ENCODE peak calls at places on chromosomes 1 and 21, in four cellular contexts. B, D, V and L are unnamed samples.

GRCh38 chr1:234473123-234473522 is 5.9 kb downstream of the TARBP1 start:
- DNase-seq in B (no peak), D (no peak), V (no peak), L (no peak)

GRCh38 chr1:208595745-208596144 is 351.6 kb upstream of the PLXNA2 start:
- DNase-seq in B (no peak), D (no peak), V (no peak), L (no peak)

GRCh38 chr1:93566227-93566626 is 115.4 kb downstream of the BCAR3 start:
- DNase-seq in B (no peak), D (no peak), V (no peak), L (no peak)

GRCh38 chr1:22143065-22143514 is at the start of gene WNT4:
- DNase-seq in B (no peak), D (no peak), V (peak), L (no peak)

GRCh38 chr21:44722701-44723100 is 11.3 kb upstream of the TSPEAR start:
- DNase-seq in B (no peak), D (no peak), V (no peak), L (no peak)

GRCh38 chr1:27957655-27958054 is 2.1 kb upstream of the XKR8 start:
- DNase-seq in B (no peak), D (no peak), V (no peak), L (no peak)

GRCh38 chr1:205528887-205529825 is 24.7 kb downstream of the CDK18 start:
- DNase-seq in B (no peak), D (no peak), V (peak), L (peak)

GRCh38 chr1:3735027-3735682 is 17.1 kb upstream of the CCDC27 start:
- DNase-seq in B (no peak), D (no peak), V (no peak), L (no peak)

GRCh38 chr1:87872189-87872588 is 543.5 kb downstream of the LMO4 start:
- DNase-seq in B (no peak), D (no peak), V (no peak), L (no peak)

GRCh38 chr1:109659145-109659544 is 3.2 kb downstream of the GSTM4 start:
- DNase-seq in B (no peak), D (peak), V (no peak), L (no peak)

GRCh38 chr1:109930252-109930993 is 19.8 kb downstream of the CSF1 start:
- DNase-seq in B (no peak), D (no peak), V (no peak), L (no peak)

GRCh38 chr1:43232071-43232470 is 37.7 kb upstream of the TMEM125 start:
- DNase-seq in B (no peak), D (no peak), V (no peak), L (peak)

GRCh38 chr1:58893257-58893869 is 109.5 kb upstream of the JUN start:
- DNase-seq in B (no peak), D (no peak), V (no peak), L (no peak)

GRCh38 chr1:23434260-23434775 is 9.8 kb upstream of the TCEA3 start:
- DNase-seq in B (no peak), D (no peak), V (no peak), L (no peak)

GRCh38 chr1:182173791-182174190 is 112.3 kb upstream of the ZNF648 start:
- DNase-seq in B (no peak), D (no peak), V (no peak), L (no peak)

GRCh38 chr1:58814251-58815068 is 30.6 kb upstream of the JUN start:
- DNase-seq in B (no peak), D (no peak), V (no peak), L (no peak)

GRCh38 chr1:116586741-116587143 is 15.9 kb upstream of the CD58 start:
- DNase-seq in B (no peak), D (no peak), V (peak), L (no peak)

GRCh38 chr1:194268839-194269238 is 1082.4 kb upstream of the B3GALT2 start:
- DNase-seq in B (no peak), D (no peak), V (no peak), L (no peak)

GRCh38 chr1:26028490-26028980 is 7.0 kb downstream of the EXTL1 start:
- DNase-seq in B (no peak), D (peak), V (no peak), L (no peak)

GRCh38 chr1:111225091-111225490 is 2.4 kb upstream of the CHI3L2 start:
- DNase-seq in B (no peak), D (no peak), V (no peak), L (no peak)

GRCh38 chr1:229636042-229636441 is 10.0 kb downstream of the URB2 start:
- DNase-seq in B (no peak), D (no peak), V (no peak), L (no peak)

GRCh38 chr1:7669559-7670208 is 101.4 kb upstream of the VAMP3 start:
- DNase-seq in B (no peak), D (peak), V (peak), L (peak)

GRCh38 chr1:172662464-172663109 is 3.7 kb downstream of the FASLG start:
- DNase-seq in B (peak), D (no peak), V (peak), L (no peak)

GRCh38 chr1:94236630-94237290 is 624 bp downstream of the ARHGAP29 start:
- DNase-seq in B (no peak), D (no peak), V (no peak), L (no peak)

GRCh38 chr1:30028939-30029338 is 694.4 kb downstream of the MATN1 start:
- DNase-seq in B (no peak), D (no peak), V (no peak), L (no peak)

GRCh38 chr1:25813734-25814471 is 5.9 kb upstream of the MTFR1L start:
- DNase-seq in B (no peak), D (no peak), V (no peak), L (no peak)

GRCh38 chr1:157087030-157087429 is 12.6 kb downstream of the ETV3L start:
- DNase-seq in B (no peak), D (no peak), V (no peak), L (no peak)
- TF ChIP-seq PBX3 in B (no peak), D (no peak), V (no peak), L (no peak)

GRCh38 chr1:200904772-200905171 is 10.1 kb downstream of the INAVA start:
- DNase-seq in B (no peak), D (no peak), V (no peak), L (no peak)

GRCh38 chr1:200907611-200908097 is 13.0 kb downstream of the INAVA start:
- DNase-seq in B (peak), D (peak), V (no peak), L (no peak)

GRCh38 chr1:200906491-200906890 is 11.8 kb downstream of the INAVA start:
- DNase-seq in B (no peak), D (no peak), V (no peak), L (no peak)

GRCh38 chr1:200903793-200904192 is 9.1 kb downstream of the INAVA start:
- DNase-seq in B (no peak), D (no peak), V (no peak), L (no peak)

DNA sequence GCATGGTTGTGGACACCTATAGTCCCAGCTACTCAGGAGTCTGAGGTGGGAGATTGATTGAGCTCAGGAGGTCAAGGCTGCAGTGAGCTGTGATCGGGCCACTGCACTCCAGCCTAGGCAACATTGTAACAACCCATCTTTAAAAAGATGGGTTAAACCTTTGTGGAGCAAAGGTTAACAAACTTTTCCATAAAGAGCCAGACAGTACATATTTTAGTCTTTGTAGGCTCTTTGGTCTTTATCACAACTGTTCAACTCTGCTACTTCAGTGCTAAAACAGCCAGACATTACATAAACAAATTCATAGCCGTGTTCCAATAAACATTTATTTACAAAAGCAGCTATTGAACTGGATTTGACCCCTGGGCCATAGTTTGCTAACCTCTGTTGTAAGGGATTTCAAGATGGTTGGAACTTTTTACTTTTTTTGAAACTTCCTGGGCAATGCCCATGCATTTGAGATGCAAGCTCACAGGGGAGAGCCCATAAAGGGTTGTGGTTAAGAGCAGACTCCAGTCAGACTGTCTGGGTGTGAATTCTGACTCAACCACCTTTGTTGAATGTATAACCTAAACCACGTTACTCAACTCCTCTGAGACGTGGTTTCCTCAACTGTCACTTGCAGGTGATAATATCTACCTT is 10.8 kb downstream of the INAVA start:
- DNase-seq in B (no peak), D (peak), V (no peak), L (no peak)
- TF ChIP-seq PBX3 in B (no peak), D (no peak), V (no peak), L (no peak)

GRCh38 chr1:36433102-36433501 is 17.1 kb downstream of the OSCP1 start:
- DNase-seq in B (no peak), D (no peak), V (no peak), L (no peak)

GRCh38 chr1:36436820-36437219 is 13.4 kb downstream of the OSCP1 start:
- DNase-seq in B (no peak), D (peak), V (no peak), L (no peak)

GRCh38 chr1:36432616-36433015 is 17.6 kb downstream of the OSCP1 start:
- DNase-seq in B (no peak), D (no peak), V (no peak), L (no peak)
- TF ChIP-seq PBX3 in B (no peak), D (no peak), V (no peak), L (no peak)

DNA sequence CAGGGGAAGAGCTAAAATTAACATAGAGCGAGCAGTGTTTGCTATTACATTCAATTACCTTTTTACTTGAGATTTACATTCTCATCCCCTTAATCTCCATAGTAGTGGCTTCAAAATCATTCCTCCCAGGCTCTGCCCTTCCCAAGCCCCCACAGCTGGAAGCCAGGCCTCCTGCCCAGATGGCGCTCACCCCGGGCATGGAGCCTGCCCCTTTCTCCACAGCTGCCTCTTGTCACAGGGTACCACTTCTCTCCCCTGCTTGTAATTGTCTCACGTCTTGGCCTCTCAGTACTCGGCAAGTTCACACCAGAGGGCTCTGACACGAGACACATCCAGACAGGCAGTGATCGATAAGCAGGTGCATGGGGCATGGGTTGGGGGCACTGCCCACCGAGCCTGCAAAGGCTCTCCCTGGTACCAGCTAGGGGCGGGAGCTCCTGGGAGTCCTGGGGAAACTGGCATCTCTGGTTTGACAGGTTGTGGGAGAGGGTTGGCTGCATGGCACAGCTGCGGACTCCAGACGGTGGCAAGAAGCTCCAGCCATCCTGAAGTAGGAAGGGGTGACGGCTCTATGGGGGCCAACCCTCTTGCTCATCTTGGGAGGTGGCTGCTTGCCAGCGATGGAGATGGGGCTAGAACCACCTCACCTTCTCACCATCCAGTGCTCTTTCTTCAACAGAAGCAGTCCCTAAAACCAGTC is 20.1 kb downstream of the CASZ1 start:
- DNase-seq in B (no peak), D (no peak), V (peak), L (no peak)
- TF ChIP-seq PBX3 in B (no peak), D (no peak), V (no peak), L (no peak)

DNA sequence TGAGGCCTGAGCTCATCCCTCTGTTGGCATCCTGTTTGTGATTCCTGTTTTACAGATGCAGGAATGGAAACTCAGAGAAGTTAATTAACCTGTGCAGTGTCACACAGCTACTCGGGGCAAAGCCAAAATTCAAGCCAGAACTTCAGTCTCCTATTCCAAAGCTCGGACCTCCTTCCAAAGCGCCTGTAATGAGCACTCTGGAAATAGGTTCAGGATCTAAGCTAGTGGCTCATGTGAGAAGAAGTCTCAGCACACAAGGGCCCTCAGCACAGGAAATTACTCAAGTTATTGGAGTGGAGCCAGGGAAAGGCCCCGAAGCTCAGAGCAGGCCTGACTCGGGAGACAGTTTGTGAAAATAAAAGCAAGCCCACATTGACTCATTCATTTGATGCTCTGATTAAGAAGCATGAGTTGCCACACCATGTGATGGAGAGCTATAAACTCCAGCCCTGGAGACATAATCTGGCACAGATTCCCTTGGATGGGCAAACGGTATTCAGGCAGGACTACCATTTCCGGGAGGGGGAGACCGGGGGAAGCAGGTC is 50.6 kb upstream of the LYST start:
- DNase-seq in B (peak), D (no peak), V (peak), L (peak)
- TF ChIP-seq PBX3 in B (no peak), D (no peak), V (peak), L (peak)

GRCh38 chr1:150820710-150821521 is 12.9 kb upstream of the CTSK start:
- DNase-seq in B (no peak), D (no peak), V (no peak), L (no peak)
- TF ChIP-seq PBX3 in B (no peak), D (no peak), V (no peak), L (no peak)

GRCh38 chr1:167707942-167708341 is 13.8 kb upstream of the MPZL1 start:
- DNase-seq in B (no peak), D (no peak), V (no peak), L (no peak)

GRCh38 chr1:167706363-167706762 is 15.4 kb upstream of the MPZL1 start:
- DNase-seq in B (no peak), D (no peak), V (no peak), L (no peak)

GRCh38 chr1:167706931-167707877 is 14.6 kb upstream of the MPZL1 start:
- DNase-seq in B (no peak), D (no peak), V (no peak), L (no peak)

GRCh38 chr1:167710836-167711235 is 10.9 kb upstream of the MPZL1 start:
- DNase-seq in B (no peak), D (no peak), V (no peak), L (no peak)

GRCh38 chr1:167708940-167709389 is 12.8 kb upstream of the MPZL1 start:
- DNase-seq in B (peak), D (no peak), V (no peak), L (no peak)
- TF ChIP-seq PBX3 in B (no peak), D (no peak), V (no peak), L (no peak)

GRCh38 chr1:231883382-231883781 is 256.8 kb downstream of the DISC1 start:
- DNase-seq in B (no peak), D (peak), V (no peak), L (peak)

GRCh38 chr1:231879296-231879695 is 252.7 kb downstream of the DISC1 start:
- DNase-seq in B (no peak), D (no peak), V (peak), L (no peak)

GRCh38 chr1:231878737-231879136 is 252.1 kb downstream of the DISC1 start:
- DNase-seq in B (no peak), D (no peak), V (peak), L (no peak)
- TF ChIP-seq PBX3 in B (no peak), D (no peak), V (no peak), L (no peak)